ENCODE peak calls at places on chromosome 22, in six cellular contexts. One of them, this sample, is unnamed.
A peak's percentile ranks its signal among the peaks of the same experiment; 100 is the strongest.

GRCh38 chr22:48746789-48747425 is 1080.8 kb downstream of the BRD1 start:
- DNase-seq in left cardiac atrium: no peak
- DNase-seq in PC-3: no peak
- DNase-seq in activated CD8-positive, alpha-beta memory T cell treated with anti-CD3 and anti-CD28 coated beads for 1 hour: no peak
- DNase-seq in AG04449: no peak
- DNase-seq in amniotic stem cell: no peak
- DNase-seq in this sample: no peak

GRCh38 chr22:36238348-36239149 is 778 bp downstream of the APOL2 start:
- DNase-seq in amniotic stem cell: no peak
- DNase-seq in AG04449: no peak
- DNase-seq in activated CD8-positive, alpha-beta memory T cell treated with anti-CD3 and anti-CD28 coated beads for 1 hour: no peak
- DNase-seq in PC-3: no peak
- DNase-seq in left cardiac atrium: no peak
- DNase-seq in this sample: no peak

GRCh38 chr22:37675930-37676571 is 615 bp downstream of the LGALS1 start:
- DNase-seq in AG04449: no peak
- DNase-seq in amniotic stem cell: no peak
- DNase-seq in left cardiac atrium: peak; percentile 49
- DNase-seq in PC-3: peak; percentile 40
- DNase-seq in activated CD8-positive, alpha-beta memory T cell treated with anti-CD3 and anti-CD28 coated beads for 1 hour: no peak
- DNase-seq in this sample: no peak

GRCh38 chr22:49324527-49325491 is 502.9 kb downstream of the BRD1 start:
- DNase-seq in activated CD8-positive, alpha-beta memory T cell treated with anti-CD3 and anti-CD28 coated beads for 1 hour: no peak
- DNase-seq in left cardiac atrium: no peak
- DNase-seq in AG04449: no peak
- DNase-seq in amniotic stem cell: no peak
- DNase-seq in PC-3: no peak
- DNase-seq in this sample: no peak

GRCh38 chr22:40922484-40923303 is 28.5 kb upstream of the RBX1 start:
- DNase-seq in PC-3: peak; percentile 76
- DNase-seq in left cardiac atrium: no peak
- DNase-seq in activated CD8-positive, alpha-beta memory T cell treated with anti-CD3 and anti-CD28 coated beads for 1 hour: no peak
- DNase-seq in AG04449: no peak
- DNase-seq in amniotic stem cell: peak; percentile 37
- DNase-seq in this sample: no peak

GRCh38 chr22:25016311-25016710 is 63.8 kb downstream of the KIAA1671 start:
- DNase-seq in AG04449: no peak
- DNase-seq in left cardiac atrium: no peak
- DNase-seq in activated CD8-positive, alpha-beta memory T cell treated with anti-CD3 and anti-CD28 coated beads for 1 hour: no peak
- DNase-seq in PC-3: no peak
- DNase-seq in amniotic stem cell: no peak
- DNase-seq in this sample: no peak

GRCh38 chr22:37735054-37735453 is 38.2 kb downstream of the TRIOBP start:
- DNase-seq in activated CD8-positive, alpha-beta memory T cell treated with anti-CD3 and anti-CD28 coated beads for 1 hour: no peak
- DNase-seq in left cardiac atrium: peak; percentile 62
- DNase-seq in PC-3: no peak
- DNase-seq in AG04449: no peak
- DNase-seq in amniotic stem cell: no peak
- DNase-seq in this sample: no peak

GRCh38 chr22:30014244-30014643 is 66.0 kb upstream of the HORMAD2 start:
- DNase-seq in amniotic stem cell: no peak
- DNase-seq in activated CD8-positive, alpha-beta memory T cell treated with anti-CD3 and anti-CD28 coated beads for 1 hour: no peak
- DNase-seq in PC-3: no peak
- DNase-seq in left cardiac atrium: no peak
- DNase-seq in AG04449: no peak
- DNase-seq in this sample: no peak

GRCh38 chr22:45968003-45968650 is 8.8 kb downstream of the WNT7B start:
- DNase-seq in activated CD8-positive, alpha-beta memory T cell treated with anti-CD3 and anti-CD28 coated beads for 1 hour: no peak
- DNase-seq in AG04449: no peak
- DNase-seq in left cardiac atrium: no peak
- DNase-seq in amniotic stem cell: no peak
- DNase-seq in PC-3: no peak
- DNase-seq in this sample: no peak

GRCh38 chr22:24236656-24237055 is 8.2 kb downstream of the GGT5 start:
- DNase-seq in left cardiac atrium: no peak
- DNase-seq in AG04449: no peak
- DNase-seq in activated CD8-positive, alpha-beta memory T cell treated with anti-CD3 and anti-CD28 coated beads for 1 hour: no peak
- DNase-seq in amniotic stem cell: no peak
- DNase-seq in PC-3: no peak
- DNase-seq in this sample: no peak

GRCh38 chr22:36253523-36254490 is 874 bp downstream of the APOL1 start:
- DNase-seq in amniotic stem cell: no peak
- DNase-seq in PC-3: no peak
- DNase-seq in activated CD8-positive, alpha-beta memory T cell treated with anti-CD3 and anti-CD28 coated beads for 1 hour: no peak
- DNase-seq in left cardiac atrium: peak; percentile 63
- DNase-seq in AG04449: no peak
- DNase-seq in this sample: no peak

GRCh38 chr22:35900483-35901168 is 128.0 kb downstream of the RBFOX2 start:
- DNase-seq in activated CD8-positive, alpha-beta memory T cell treated with anti-CD3 and anti-CD28 coated beads for 1 hour: no peak
- DNase-seq in AG04449: no peak
- DNase-seq in left cardiac atrium: no peak
- DNase-seq in PC-3: peak; percentile 43
- DNase-seq in amniotic stem cell: no peak
- DNase-seq in this sample: no peak

This sample was measured in cortex of kidney.